ENCODE peak calls at places on chromosomes 3 and 15, in six cellular contexts. L is lower lobe of right lung, C is body of pancreas, P is adrenal gland, V is Peyer's patch, Y is pancreas. F is an unnamed sample.
A peak's percentile ranks its signal among the peaks of the same experiment; 100 is the strongest.

GRCh38 chr3:49723301-49723630 is 485 bp downstream of the GMPPB start:
- DNase-seq in V (peak; percentile 90), Y (peak; percentile 82), C (peak; percentile 88), L (peak; percentile 84), P (peak; percentile 66), F (peak; percentile 88)

GRCh38 chr3:82240322-82240721 is 478.9 kb upstream of the GBE1 start:
- DNase-seq in L (no peak), C (no peak), P (no peak), Y (no peak), V (no peak), F (no peak)

GRCh38 chr3:190205739-190206138 is 85.0 kb upstream of the P3H2 start:
- DNase-seq in Y (no peak), V (no peak), L (no peak), C (no peak), P (no peak), F (no peak)

GRCh38 chr3:170914212-170914611 is 5.8 kb upstream of the EIF5A2 start:
- DNase-seq in L (no peak), Y (no peak), V (no peak), C (no peak), P (no peak), F (no peak)

GRCh38 chr3:12127366-12127765 is 31.3 kb downstream of the TIMP4 start:
- DNase-seq in Y (no peak), V (no peak), L (no peak), P (no peak), C (no peak), F (no peak)

GRCh38 chr3:129663045-129663446 is 56.6 kb upstream of the PLXND1 start:
- DNase-seq in L (no peak), C (peak; percentile 25), P (no peak), V (no peak), Y (no peak), F (no peak)

GRCh38 chr3:128424508-128425069 is 42.1 kb downstream of the DNAJB8 start:
- DNase-seq in V (no peak), Y (no peak), P (no peak), C (no peak), L (no peak), F (no peak)

GRCh38 chr3:17047904-17048303 is 163.1 kb downstream of the PLCL2 start:
- DNase-seq in Y (no peak), V (no peak), P (no peak), L (no peak), C (no peak), F (no peak)

GRCh38 chr15:45637552-45638033 is 2.8 kb downstream of the SQOR start:
- DNase-seq in V (peak; percentile 74), L (no peak), Y (peak; percentile 74), C (peak; percentile 53), P (no peak), F (peak; percentile 78)

GRCh38 chr15:95252404-95252803 is 1021.0 kb downstream of the MCTP2 start:
- DNase-seq in P (no peak), L (no peak), V (no peak), Y (no peak), C (no peak), F (no peak)

GRCh38 chr15:24633082-24633481 is 42.5 kb upstream of the NPAP1 start:
- DNase-seq in V (no peak), Y (no peak), C (no peak), P (no peak), L (no peak), F (no peak)

GRCh38 chr15:24621630-24622215 is 53.9 kb upstream of the NPAP1 start:
- DNase-seq in Y (no peak), C (no peak), P (no peak), V (no peak), L (no peak), F (no peak)

DNA sequence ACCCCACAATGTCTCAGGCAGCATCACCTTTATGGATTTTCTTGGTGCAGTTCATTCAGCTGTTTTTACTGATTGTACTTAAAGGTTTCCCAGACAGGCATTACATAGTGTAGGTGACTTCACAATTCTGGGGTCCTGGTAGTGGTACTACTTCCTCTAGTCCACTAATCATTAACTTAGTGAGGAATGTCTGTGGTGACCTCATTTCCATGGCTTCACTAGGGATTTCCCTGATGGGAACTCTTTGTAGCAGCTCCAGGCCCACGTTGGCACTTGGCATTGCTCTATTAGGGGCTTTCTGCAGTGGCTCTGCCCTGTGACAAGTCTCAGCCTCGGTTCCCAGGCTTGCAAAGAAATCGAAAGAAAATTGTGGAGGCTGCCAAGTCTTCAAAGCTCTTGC is 48.1 kb upstream of the NPAP1 start:
- DNase-seq in Y (no peak), P (no peak), C (no peak), V (no peak), L (no peak), F (no peak)
- H3K9me3 ChIP-seq in Y (no peaks in the 10 kb centered on the region), P (no peaks in the 10 kb centered on the region), C (no peaks in the 10 kb centered on the region), V (peaks cover 3% of the 10 kb centered on the region), L (peaks cover 2% of the 10 kb centered on the region), F (peaks cover 36% of the 10 kb centered on the region)

DNA sequence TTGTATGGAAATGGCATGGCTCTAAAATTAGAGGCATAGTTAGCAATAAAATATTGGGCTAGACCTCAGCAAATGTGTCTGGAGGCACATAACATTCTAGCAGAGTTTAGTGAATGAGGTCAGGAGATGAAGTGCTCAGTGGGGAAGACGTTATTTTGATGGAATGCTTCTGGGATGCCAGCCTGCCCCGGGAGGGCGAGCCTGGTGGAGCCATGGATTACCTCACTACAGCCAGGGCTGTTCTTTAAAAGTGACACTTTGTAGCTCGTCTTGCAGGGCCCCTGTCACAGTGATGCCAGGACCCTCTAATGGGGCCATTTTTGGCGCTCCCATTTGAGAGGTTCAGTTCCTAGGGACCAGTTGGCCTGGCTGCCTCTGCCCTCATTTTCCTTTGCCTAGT is 48.5 kb downstream of the PXYLP1 start:
- DNase-seq in L (no peak), V (no peak), C (no peak), Y (no peak), P (no peak), F (no peak)
- H3K36me3 ChIP-seq in L (no peaks in the 10 kb centered on the region), V (no peaks in the 10 kb centered on the region), C (no peaks in the 10 kb centered on the region), Y (no peaks in the 10 kb centered on the region), P (no peaks in the 10 kb centered on the region), F (no peaks in the 10 kb centered on the region)

GRCh38 chr15:47972738-47973137 is 148.1 kb upstream of the SLC24A5 start:
- DNase-seq in L (no peak), P (no peak), C (no peak), Y (no peak), V (no peak), F (no peak)
- H3K9me3 ChIP-seq in L (no peaks in the 10 kb centered on the region), P (no peaks in the 10 kb centered on the region), C (no peaks in the 10 kb centered on the region), Y (no peaks in the 10 kb centered on the region), V (no peaks in the 10 kb centered on the region), F (no peaks in the 10 kb centered on the region)

GRCh38 chr3:139358857-139359562 is 15.2 kb downstream of the MRPS22 start:
- DNase-seq in P (no peak), L (no peak), C (no peak), Y (no peak), V (no peak), F (no peak)

GRCh38 chr3:139354661-139355060 is 10.8 kb downstream of the MRPS22 start:
- DNase-seq in C (no peak), V (no peak), P (no peak), L (no peak), Y (no peak), F (no peak)

GRCh38 chr3:139355937-139356336 is 12.1 kb downstream of the MRPS22 start:
- DNase-seq in P (no peak), C (no peak), L (no peak), V (no peak), Y (no peak), F (no peak)

GRCh38 chr3:139355502-139355901 is 11.7 kb downstream of the MRPS22 start:
- DNase-seq in C (peak; percentile 26), V (no peak), P (no peak), Y (no peak), L (no peak), F (no peak)

DNA sequence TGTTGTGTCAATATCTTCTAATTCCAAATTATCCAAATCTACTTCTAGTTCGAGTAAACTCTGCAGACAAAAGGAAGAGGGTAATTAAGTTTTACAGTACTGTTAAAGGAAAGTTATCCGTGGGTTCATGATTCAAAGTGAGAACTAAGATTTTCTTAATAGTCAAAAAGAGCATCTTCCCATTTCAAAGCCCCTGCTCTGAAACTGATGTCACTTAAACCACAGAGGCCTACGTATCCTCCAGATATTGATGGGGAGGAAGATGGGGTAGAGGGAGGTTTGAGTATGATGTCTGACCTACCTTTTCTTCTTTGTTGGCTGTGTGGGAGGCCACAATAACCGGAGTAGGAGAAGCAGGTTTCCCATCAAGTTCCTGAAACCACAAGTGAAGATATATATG is 14.1 kb downstream of the MRPS22 start:
- DNase-seq in L (no peak), P (no peak), V (no peak), C (no peak), Y (no peak), F (no peak)
- H3K36me3 ChIP-seq in L (peaks cover 100% of the 10 kb centered on the region), P (peaks cover 100% of the 10 kb centered on the region), V (no peaks in the 10 kb centered on the region), C (peaks cover 40% of the 10 kb centered on the region), Y (peaks cover 9% of the 10 kb centered on the region), F (peaks cover 17% of the 10 kb centered on the region)

GRCh38 chr3:61077551-61077950 is 173.7 kb downstream of the FHIT start:
- DNase-seq in P (no peak), Y (no peak), C (no peak), V (no peak), L (no peak), F (no peak)
- H3K9me3 ChIP-seq in P (no peaks in the 10 kb centered on the region), Y (no peaks in the 10 kb centered on the region), C (no peaks in the 10 kb centered on the region), V (no peaks in the 10 kb centered on the region), L (no peaks in the 10 kb centered on the region), F (no peaks in the 10 kb centered on the region)

GRCh38 chr3:13345772-13346171 is 74.3 kb downstream of the NUP210 start:
- DNase-seq in P (no peak), Y (no peak), C (no peak), L (no peak), V (no peak), F (no peak)

GRCh38 chr3:13345284-13345683 is 74.8 kb downstream of the NUP210 start:
- DNase-seq in C (no peak), L (no peak), V (no peak), Y (no peak), P (no peak), F (no peak)

GRCh38 chr3:13347390-13347966 is 72.6 kb downstream of the NUP210 start:
- DNase-seq in L (no peak), P (no peak), V (no peak), Y (no peak), C (no peak), F (no peak)

GRCh38 chr3:13348100-13348499 is 72.0 kb downstream of the NUP210 start:
- DNase-seq in P (no peak), L (no peak), Y (no peak), C (no peak), V (no peak), F (no peak)

DNA sequence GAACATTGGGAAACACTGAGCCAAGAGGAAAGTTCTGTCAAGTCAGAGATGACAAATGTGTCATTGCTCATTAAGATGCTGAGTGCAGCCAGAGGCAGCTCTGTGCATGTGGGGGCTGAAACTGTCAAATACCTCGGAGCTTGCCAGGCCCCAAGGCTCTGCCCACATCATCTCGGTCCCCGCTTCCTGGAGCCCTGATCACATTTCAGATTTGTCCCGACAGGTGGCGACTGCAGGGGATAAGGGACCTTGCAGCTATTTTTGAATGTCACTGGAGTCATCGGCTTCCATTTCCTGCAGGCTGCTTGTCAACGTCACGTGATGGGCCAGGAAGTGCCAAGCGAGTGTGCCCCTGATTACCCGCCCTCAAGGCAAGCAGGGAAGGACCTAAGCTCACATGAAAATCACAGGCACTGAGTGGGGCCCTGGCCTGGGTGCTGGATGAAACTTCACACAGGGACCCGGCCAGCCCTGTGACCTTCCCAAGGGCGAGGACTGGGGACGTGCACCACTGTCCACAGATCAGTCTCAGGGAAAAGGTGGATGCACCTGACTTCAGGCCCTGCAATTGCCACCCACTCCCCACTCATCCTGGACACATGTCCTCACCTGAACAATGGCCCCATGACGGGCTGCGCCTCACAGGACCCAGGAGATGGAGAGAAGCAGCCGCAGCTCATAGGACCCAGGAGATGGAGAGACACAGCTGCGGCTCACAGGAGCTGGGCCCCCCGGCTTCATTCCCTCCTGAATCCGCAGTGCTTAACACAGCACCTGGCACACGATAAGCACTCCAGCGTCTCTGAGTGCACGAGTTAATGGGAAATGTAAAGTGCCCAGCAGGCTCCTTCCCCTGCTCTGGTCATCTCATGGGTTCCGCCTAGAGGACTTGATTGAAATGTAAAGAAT is 73.4 kb downstream of the NUP210 start:
- DNase-seq in C (no peak), L (no peak), Y (no peak), V (peak; percentile 67), P (no peak), F (peak; percentile 33)
- H3K36me3 ChIP-seq in C (peaks cover 6% of the 10 kb centered on the region), L (peaks cover 32% of the 10 kb centered on the region), Y (no peaks in the 10 kb centered on the region), V (no peaks in the 10 kb centered on the region), P (no peaks in the 10 kb centered on the region), F (no peaks in the 10 kb centered on the region)